ENCODE peak calls at places on chromosomes 1 and 21, in nine cellular contexts. One of them, this sample, is unnamed.

GRCh38 chr1:204438628-204439027 is 27.0 kb upstream of the PPP1R15B start:
- DNase-seq in colonic mucosa: no peak
- DNase-seq in foreskin fibroblast: peak; percentile 93
- DNase-seq in upper lobe of right lung: no peak
- DNase-seq in thoracic aorta: peak; percentile 71
- DNase-seq in A549: peak; percentile 66
- DNase-seq in left ventricle myocardium inferior: no peak
- DNase-seq in neural progenitor cell: no peak
- DNase-seq in heart right ventricle: no peak
- DNase-seq in this sample: peak; percentile 99

GRCh38 chr21:26423506-26423905 is 149.6 kb downstream of the CYYR1 start:
- DNase-seq in colonic mucosa: no peak
- DNase-seq in foreskin fibroblast: no peak
- DNase-seq in upper lobe of right lung: no peak
- DNase-seq in thoracic aorta: no peak
- DNase-seq in A549: no peak
- DNase-seq in left ventricle myocardium inferior: no peak
- DNase-seq in neural progenitor cell: no peak
- DNase-seq in heart right ventricle: no peak
- DNase-seq in this sample: no peak

GRCh38 chr1:233140519-233140918 is 155.0 kb downstream of the PCNX2 start:
- DNase-seq in colonic mucosa: no peak
- DNase-seq in foreskin fibroblast: peak; percentile 6
- DNase-seq in upper lobe of right lung: no peak
- DNase-seq in thoracic aorta: no peak
- DNase-seq in A549: no peak
- DNase-seq in left ventricle myocardium inferior: no peak
- DNase-seq in neural progenitor cell: no peak
- DNase-seq in heart right ventricle: no peak
- DNase-seq in this sample: no peak

GRCh38 chr21:27423073-27423472 is 456.2 kb upstream of the ADAMTS5 start:
- DNase-seq in colonic mucosa: no peak
- DNase-seq in foreskin fibroblast: peak; percentile 97
- DNase-seq in upper lobe of right lung: no peak
- DNase-seq in thoracic aorta: peak; percentile 20
- DNase-seq in A549: no peak
- DNase-seq in left ventricle myocardium inferior: peak; percentile 72
- DNase-seq in neural progenitor cell: no peak
- DNase-seq in heart right ventricle: peak; percentile 51
- DNase-seq in this sample: peak; percentile 82

GRCh38 chr21:9738527-9738926 is 782.9 kb upstream of the TPTE start:
- DNase-seq in colonic mucosa: no peak
- DNase-seq in foreskin fibroblast: no peak
- DNase-seq in upper lobe of right lung: no peak
- DNase-seq in thoracic aorta: no peak
- DNase-seq in A549: no peak
- DNase-seq in left ventricle myocardium inferior: no peak
- DNase-seq in neural progenitor cell: no peak
- DNase-seq in heart right ventricle: no peak
- DNase-seq in this sample: no peak

GRCh38 chr1:115136706-115137105 is 47.4 kb upstream of the TSPAN2 start:
- DNase-seq in colonic mucosa: no peak
- DNase-seq in foreskin fibroblast: no peak
- DNase-seq in upper lobe of right lung: no peak
- DNase-seq in thoracic aorta: no peak
- DNase-seq in A549: peak; percentile 25
- DNase-seq in left ventricle myocardium inferior: no peak
- DNase-seq in neural progenitor cell: no peak
- DNase-seq in heart right ventricle: no peak
- DNase-seq in this sample: no peak

GRCh38 chr1:17236779-17237601 is 11.9 kb upstream of the PADI3 start:
- DNase-seq in colonic mucosa: peak; percentile 95
- DNase-seq in foreskin fibroblast: peak; percentile 67
- DNase-seq in upper lobe of right lung: peak; percentile 90
- DNase-seq in thoracic aorta: peak; percentile 40
- DNase-seq in A549: peak; percentile 92
- DNase-seq in left ventricle myocardium inferior: peak; percentile 82
- DNase-seq in neural progenitor cell: peak; percentile 95
- DNase-seq in heart right ventricle: peak; percentile 81
- DNase-seq in this sample: peak; percentile 19

GRCh38 chr1:41698916-41699860 is 214.7 kb upstream of the EDN2 start:
- DNase-seq in colonic mucosa: no peak
- DNase-seq in foreskin fibroblast: no peak
- DNase-seq in upper lobe of right lung: no peak
- DNase-seq in thoracic aorta: no peak
- DNase-seq in A549: no peak
- DNase-seq in left ventricle myocardium inferior: no peak
- DNase-seq in neural progenitor cell: no peak
- DNase-seq in heart right ventricle: no peak
- DNase-seq in this sample: no peak

GRCh38 chr1:99370476-99370875 is 106.2 kb downstream of the PLPPR4 start:
- DNase-seq in colonic mucosa: no peak
- DNase-seq in foreskin fibroblast: no peak
- DNase-seq in upper lobe of right lung: no peak
- DNase-seq in thoracic aorta: no peak
- DNase-seq in A549: no peak
- DNase-seq in left ventricle myocardium inferior: no peak
- DNase-seq in neural progenitor cell: no peak
- DNase-seq in heart right ventricle: no peak
- DNase-seq in this sample: no peak

GRCh38 chr1:66696771-66697170 is 55.5 kb upstream of the DYNLT5 start:
- DNase-seq in colonic mucosa: no peak
- DNase-seq in foreskin fibroblast: no peak
- DNase-seq in upper lobe of right lung: no peak
- DNase-seq in thoracic aorta: no peak
- DNase-seq in A549: no peak
- DNase-seq in left ventricle myocardium inferior: no peak
- DNase-seq in neural progenitor cell: no peak
- DNase-seq in heart right ventricle: no peak
- DNase-seq in this sample: no peak

GRCh38 chr21:36155603-36156338 is 853 bp upstream of the DOP1B start:
- DNase-seq in colonic mucosa: peak; percentile 77
- DNase-seq in foreskin fibroblast: no peak
- DNase-seq in upper lobe of right lung: peak; percentile 90
- DNase-seq in thoracic aorta: no peak
- DNase-seq in A549: no peak
- DNase-seq in left ventricle myocardium inferior: peak; percentile 21
- DNase-seq in neural progenitor cell: peak; percentile 6
- DNase-seq in heart right ventricle: no peak
- DNase-seq in this sample: no peak

GRCh38 chr1:59141267-59141863 is 155.5 kb upstream of the FGGY start:
- DNase-seq in colonic mucosa: no peak
- DNase-seq in foreskin fibroblast: no peak
- DNase-seq in upper lobe of right lung: no peak
- DNase-seq in thoracic aorta: no peak
- DNase-seq in A549: no peak
- DNase-seq in left ventricle myocardium inferior: peak; percentile 61
- DNase-seq in neural progenitor cell: no peak
- DNase-seq in heart right ventricle: peak; percentile 75
- DNase-seq in this sample: no peak

GRCh38 chr1:169109561-169110134 is 3.2 kb downstream of the ATP1B1 start:
- DNase-seq in colonic mucosa: peak; percentile 90
- DNase-seq in foreskin fibroblast: peak; percentile 64
- DNase-seq in upper lobe of right lung: no peak
- DNase-seq in thoracic aorta: no peak
- DNase-seq in A549: peak; percentile 96
- DNase-seq in left ventricle myocardium inferior: peak; percentile 24
- DNase-seq in neural progenitor cell: peak; percentile 33
- DNase-seq in heart right ventricle: peak; percentile 77
- DNase-seq in this sample: peak; percentile 37

GRCh38 chr1:18712254-18712605 is 81.6 kb downstream of the PAX7 start:
- DNase-seq in colonic mucosa: no peak
- DNase-seq in foreskin fibroblast: no peak
- DNase-seq in upper lobe of right lung: no peak
- DNase-seq in thoracic aorta: no peak
- DNase-seq in A549: no peak
- DNase-seq in left ventricle myocardium inferior: no peak
- DNase-seq in neural progenitor cell: no peak
- DNase-seq in heart right ventricle: no peak
- DNase-seq in this sample: no peak

GRCh38 chr1:180489313-180489712 is 13.1 kb downstream of the ACBD6 start:
- DNase-seq in colonic mucosa: no peak
- DNase-seq in foreskin fibroblast: no peak
- DNase-seq in upper lobe of right lung: no peak
- DNase-seq in thoracic aorta: no peak
- DNase-seq in A549: no peak
- DNase-seq in left ventricle myocardium inferior: no peak
- DNase-seq in neural progenitor cell: no peak
- DNase-seq in heart right ventricle: no peak
- DNase-seq in this sample: no peak

GRCh38 chr21:44589094-44589493 is 3.2 kb downstream of the KRTAP10-6 start:
- DNase-seq in colonic mucosa: no peak
- DNase-seq in foreskin fibroblast: no peak
- DNase-seq in upper lobe of right lung: no peak
- DNase-seq in thoracic aorta: no peak
- DNase-seq in A549: no peak
- DNase-seq in left ventricle myocardium inferior: no peak
- DNase-seq in neural progenitor cell: no peak
- DNase-seq in heart right ventricle: no peak
- DNase-seq in this sample: no peak

GRCh38 chr1:30381671-30382365 is 341.6 kb downstream of the MATN1 start:
- DNase-seq in colonic mucosa: no peak
- DNase-seq in foreskin fibroblast: no peak
- DNase-seq in upper lobe of right lung: peak; percentile 30
- DNase-seq in thoracic aorta: no peak
- DNase-seq in A549: no peak
- DNase-seq in left ventricle myocardium inferior: no peak
- DNase-seq in neural progenitor cell: no peak
- DNase-seq in heart right ventricle: no peak
- DNase-seq in this sample: no peak

GRCh38 chr1:30381266-30381665 is 342.1 kb downstream of the MATN1 start:
- DNase-seq in colonic mucosa: no peak
- DNase-seq in foreskin fibroblast: no peak
- DNase-seq in upper lobe of right lung: peak; percentile 32
- DNase-seq in thoracic aorta: no peak
- DNase-seq in A549: no peak
- DNase-seq in left ventricle myocardium inferior: no peak
- DNase-seq in neural progenitor cell: no peak
- DNase-seq in heart right ventricle: no peak
- DNase-seq in this sample: no peak

GRCh38 chr1:30378991-30379581 is 344.3 kb downstream of the MATN1 start:
- DNase-seq in colonic mucosa: no peak
- DNase-seq in foreskin fibroblast: peak; percentile 80
- DNase-seq in upper lobe of right lung: peak; percentile 56
- DNase-seq in thoracic aorta: no peak
- DNase-seq in A549: no peak
- DNase-seq in left ventricle myocardium inferior: no peak
- DNase-seq in neural progenitor cell: peak; percentile 23
- DNase-seq in heart right ventricle: no peak
- DNase-seq in this sample: peak; percentile 57

GRCh38 chr1:30379684-30380624 is 343.4 kb downstream of the MATN1 start:
- DNase-seq in colonic mucosa: peak; percentile 70
- DNase-seq in foreskin fibroblast: peak; percentile 47
- DNase-seq in upper lobe of right lung: peak; percentile 67
- DNase-seq in thoracic aorta: no peak
- DNase-seq in A549: peak; percentile 64
- DNase-seq in left ventricle myocardium inferior: no peak
- DNase-seq in neural progenitor cell: peak; percentile 87
- DNase-seq in heart right ventricle: peak; percentile 69
- DNase-seq in this sample: peak; percentile 26

GRCh38 chr1:30380625-30380984 is 342.8 kb downstream of the MATN1 start:
- DNase-seq in colonic mucosa: no peak
- DNase-seq in foreskin fibroblast: no peak
- DNase-seq in upper lobe of right lung: no peak
- DNase-seq in thoracic aorta: no peak
- DNase-seq in A549: no peak
- DNase-seq in left ventricle myocardium inferior: no peak
- DNase-seq in neural progenitor cell: no peak
- DNase-seq in heart right ventricle: no peak
- DNase-seq in this sample: no peak
- TF ChIP-seq CTCF in colonic mucosa: peak; percentile 7
- TF ChIP-seq CTCF in foreskin fibroblast: no peak
- TF ChIP-seq CTCF in upper lobe of right lung: no peak
- TF ChIP-seq CTCF in thoracic aorta: no peak
- TF ChIP-seq CTCF in A549: no peak
- TF ChIP-seq CTCF in left ventricle myocardium inferior: peak; percentile 2
- TF ChIP-seq CTCF in neural progenitor cell: no peak
- TF ChIP-seq CTCF in heart right ventricle: no peak
- TF ChIP-seq CTCF in this sample: no peak

DNA sequence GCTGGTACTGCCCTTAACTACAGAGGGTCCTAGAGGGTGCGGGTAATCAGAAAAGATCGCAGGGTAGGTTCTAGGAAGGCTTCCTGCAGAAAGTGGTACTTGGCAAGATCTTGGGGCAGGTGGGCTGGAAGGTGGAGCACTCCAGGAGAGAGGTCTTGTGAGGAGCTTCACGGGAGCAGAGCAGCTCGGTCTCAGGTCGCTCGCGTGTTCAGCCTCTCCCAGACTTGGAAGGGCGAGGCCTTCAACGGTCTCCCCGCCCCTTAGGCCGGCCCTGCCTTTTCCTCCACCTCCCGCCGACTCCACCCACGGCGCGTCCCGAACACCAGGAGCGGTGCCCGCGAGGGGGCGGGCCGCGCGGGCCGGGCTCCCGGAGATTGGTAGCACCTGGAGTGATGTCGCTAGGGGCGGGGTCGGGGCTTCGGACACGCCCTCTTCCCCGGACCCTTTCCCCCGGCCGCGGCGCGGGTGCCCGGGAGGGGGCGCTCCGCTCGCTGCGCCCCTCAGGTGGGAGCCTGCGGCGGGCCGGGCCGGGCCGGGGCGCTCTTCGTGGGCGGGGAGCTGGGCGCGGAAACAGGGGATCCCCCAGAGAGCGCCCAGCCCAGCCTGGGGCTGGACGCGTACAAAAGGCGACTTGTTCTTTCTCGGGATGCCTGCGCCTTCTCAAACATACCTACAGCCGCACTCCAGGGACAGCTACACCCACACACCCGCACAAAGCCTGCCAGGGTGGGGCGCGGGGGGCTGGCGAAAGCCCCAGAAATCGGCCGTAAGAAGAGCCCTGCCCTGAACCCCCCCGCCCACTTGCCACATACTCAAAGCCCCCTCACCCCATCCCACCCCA is 35.5 kb downstream of the AHDC1 start:
- DNase-seq in colonic mucosa: peak; percentile 98
- DNase-seq in foreskin fibroblast: peak; percentile 93
- DNase-seq in upper lobe of right lung: peak; percentile 98
- DNase-seq in thoracic aorta: peak; percentile 75
- DNase-seq in A549: peak; percentile 93
- DNase-seq in left ventricle myocardium inferior: peak; percentile 95
- DNase-seq in neural progenitor cell: peak; percentile 94
- DNase-seq in heart right ventricle: peak; percentile 94
- DNase-seq in this sample: peak; percentile 10
- H3K4me3 ChIP-seq in colonic mucosa: peak overlapping the region; percentile 32
- H3K4me3 ChIP-seq in foreskin fibroblast: peak overlapping the region; percentile 15
- H3K4me3 ChIP-seq in upper lobe of right lung: peak overlapping the region; percentile 39
- H3K4me3 ChIP-seq in thoracic aorta: peak overlapping the region; percentile 70
- H3K4me3 ChIP-seq in A549: peak overlapping the region; percentile 44
- H3K4me3 ChIP-seq in left ventricle myocardium inferior: peak overlapping the region; percentile 56
- H3K4me3 ChIP-seq in neural progenitor cell: peak overlapping the region; percentile 15
- H3K4me3 ChIP-seq in heart right ventricle: peak overlapping the region; percentile 42
- H3K4me3 ChIP-seq in this sample: peak overlapping the region; percentile 27

GRCh38 chr1:8814870-8815269 is 2.6 kb downstream of the RERE start:
- DNase-seq in colonic mucosa: no peak
- DNase-seq in foreskin fibroblast: no peak
- DNase-seq in upper lobe of right lung: no peak
- DNase-seq in thoracic aorta: no peak
- DNase-seq in A549: no peak
- DNase-seq in left ventricle myocardium inferior: no peak
- DNase-seq in neural progenitor cell: peak; percentile 72
- DNase-seq in heart right ventricle: no peak
- DNase-seq in this sample: no peak
- TF ChIP-seq CTCF in colonic mucosa: no peak
- TF ChIP-seq CTCF in foreskin fibroblast: no peak
- TF ChIP-seq CTCF in upper lobe of right lung: no peak
- TF ChIP-seq CTCF in thoracic aorta: no peak
- TF ChIP-seq CTCF in A549: peak; percentile 27
- TF ChIP-seq CTCF in left ventricle myocardium inferior: peak; percentile 34
- TF ChIP-seq CTCF in neural progenitor cell: peak; percentile 41
- TF ChIP-seq CTCF in heart right ventricle: peak; percentile 31
- TF ChIP-seq CTCF in this sample: no peak

GRCh38 chr1:248406721-248407692 is 4.2 kb downstream of the OR2T1 start:
- DNase-seq in colonic mucosa: no peak
- DNase-seq in foreskin fibroblast: no peak
- DNase-seq in upper lobe of right lung: no peak
- DNase-seq in thoracic aorta: no peak
- DNase-seq in A549: no peak
- DNase-seq in left ventricle myocardium inferior: no peak
- DNase-seq in neural progenitor cell: no peak
- DNase-seq in heart right ventricle: no peak
- DNase-seq in this sample: no peak
- H3K4me3 ChIP-seq in colonic mucosa: no peak overlapping the region
- H3K4me3 ChIP-seq in foreskin fibroblast: no peak overlapping the region
- H3K4me3 ChIP-seq in upper lobe of right lung: no peak overlapping the region
- H3K4me3 ChIP-seq in thoracic aorta: no peak overlapping the region
- H3K4me3 ChIP-seq in A549: no peak overlapping the region
- H3K4me3 ChIP-seq in left ventricle myocardium inferior: no peak overlapping the region
- H3K4me3 ChIP-seq in neural progenitor cell: no peak overlapping the region
- H3K4me3 ChIP-seq in heart right ventricle: no peak overlapping the region
- H3K4me3 ChIP-seq in this sample: no peak overlapping the region

This sample was measured in AG04449.